ENCODE peak calls at places on chromosomes 7 and 10, in eight cellular contexts. Q, F, I, A, J, X, S and B are unnamed samples.

GRCh38 chr7:50724526-50725520 is 57.9 kb downstream of the GRB10 start:
- DNase-seq in Q (no peak), F (no peak), I (no peak), A (no peak), J (no peak), X (no peak), S (no peak), B (no peak)

GRCh38 chr10:62399211-62399610 is 25.0 kb downstream of the ZNF365 start:
- DNase-seq in Q (no peak), F (no peak), I (no peak), A (no peak), J (no peak), X (no peak), S (no peak), B (no peak)

GRCh38 chr10:102401735-102402511 is 6.4 kb downstream of the NFKB2 start:
- DNase-seq in Q (no peak), F (no peak), I (peak; percentile 73), A (peak; percentile 77), J (no peak), X (no peak), S (no peak), B (no peak)

GRCh38 chr10:132410056-132410778 is 13.2 kb downstream of the PWWP2B start:
- DNase-seq in Q (no peak), F (no peak), I (peak; percentile 80), A (no peak), J (no peak), X (no peak), S (no peak), B (no peak)

GRCh38 chr10:22652988-22653431 is 61.4 kb downstream of the PIP4K2A start:
- DNase-seq in Q (no peak), F (no peak), I (no peak), A (no peak), J (no peak), X (no peak), S (no peak), B (no peak)

GRCh38 chr7:6531492-6532279 is 19.6 kb downstream of the GRID2IP start:
- DNase-seq in Q (no peak), F (no peak), I (no peak), A (no peak), J (no peak), X (no peak), S (no peak), B (no peak)

GRCh38 chr10:43040482-43041256 is 36.2 kb upstream of the RET start:
- DNase-seq in Q (no peak), F (no peak), I (peak; percentile 39), A (no peak), J (no peak), X (no peak), S (no peak), B (no peak)

GRCh38 chr10:23439452-23439919 is 611 bp downstream of the OTUD1 start:
- DNase-seq in Q (no peak), F (no peak), I (peak; percentile 85), A (peak; percentile 17), J (no peak), X (peak; percentile 63), S (peak; percentile 41), B (no peak)

GRCh38 chr7:22549667-22550513 is 49.9 kb upstream of the STEAP1B start:
- DNase-seq in Q (no peak), F (no peak), I (no peak), A (no peak), J (peak; percentile 39), X (peak; percentile 83), S (no peak), B (no peak)

GRCh38 chr7:139777304-139777890 is 401 bp downstream of the HIPK2 start:
- DNase-seq in Q (no peak), F (peak; percentile 27), I (peak; percentile 84), A (peak; percentile 43), J (no peak), X (peak; percentile 79), S (peak; percentile 52), B (no peak)

GRCh38 chr10:13302821-13303555 is 3.1 kb upstream of the PHYH start:
- DNase-seq in Q (no peak), F (no peak), I (no peak), A (no peak), J (no peak), X (no peak), S (no peak), B (no peak)
- H3K4me3 ChIP-seq in Q (peak overlapping the region; percentile 76), F (peak overlapping the region; percentile 44), I (peak overlapping the region; percentile 79), A (peak overlapping the region; percentile 53), J (peak overlapping the region; percentile 32), X (peak overlapping the region; percentile 52), S (peak overlapping the region; percentile 77), B (no peak overlapping the region)

DNA sequence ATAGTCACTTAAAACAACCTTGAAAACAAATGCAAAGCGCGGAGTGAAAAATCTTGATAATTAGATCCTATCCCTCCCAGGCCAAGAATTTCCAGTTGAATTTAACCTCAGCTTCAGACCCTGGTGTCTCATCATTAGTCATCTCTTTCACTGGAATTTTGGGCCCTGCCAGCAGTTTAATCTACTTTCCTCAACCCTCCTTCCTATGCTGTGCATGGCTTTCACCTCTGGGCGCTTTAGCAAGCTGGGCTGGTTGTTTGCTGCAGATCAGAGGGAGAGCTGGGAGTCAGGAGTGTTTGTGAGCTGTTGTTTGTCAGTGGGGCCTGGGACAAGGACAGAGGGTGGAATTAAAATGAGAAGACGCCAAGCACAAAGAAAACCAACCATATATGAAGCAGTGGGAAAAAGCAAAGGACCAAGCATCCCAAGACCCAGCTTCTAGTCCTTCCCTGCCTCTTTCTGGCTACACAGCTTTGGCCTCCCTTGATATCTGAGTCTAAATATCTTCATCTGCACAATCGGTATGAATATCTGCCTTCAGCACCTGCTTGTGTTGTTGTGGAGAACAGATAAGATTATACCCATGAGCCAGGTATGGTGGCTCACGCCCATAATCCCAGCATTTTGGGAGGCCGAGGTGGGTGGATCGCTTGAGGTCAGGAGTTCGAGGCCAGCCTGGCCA is 13.5 kb downstream of the MYOF start:
- DNase-seq in Q (no peak), F (no peak), I (no peak), A (peak; percentile 89), J (peak; percentile 89), X (no peak), S (no peak), B (no peak)
- H3K4me1 ChIP-seq in Q (peaks cover 89% of the 10 kb centered on the region), F (peaks cover 5% of the 10 kb centered on the region), I (peaks cover 5% of the 10 kb centered on the region), A (peaks cover 93% of the 10 kb centered on the region), J (peaks cover 87% of the 10 kb centered on the region), X (peaks cover 2% of the 10 kb centered on the region), S (peaks cover 76% of the 10 kb centered on the region), B (peaks cover 53% of the 10 kb centered on the region)

GRCh38 chr7:113890326-113891030 is 28.3 kb downstream of the PPP1R3A start:
- DNase-seq in Q (no peak), F (no peak), I (no peak), A (no peak), J (no peak), X (no peak), S (no peak), B (no peak)

GRCh38 chr7:113892818-113893217 is 26.0 kb downstream of the PPP1R3A start:
- DNase-seq in Q (no peak), F (no peak), I (no peak), A (no peak), J (no peak), X (no peak), S (no peak), B (no peak)

GRCh38 chr7:113891828-113892227 is 27.0 kb downstream of the PPP1R3A start:
- DNase-seq in Q (no peak), F (no peak), I (no peak), A (no peak), J (no peak), X (no peak), S (no peak), B (no peak)

GRCh38 chr7:113891031-113891350 is 27.8 kb downstream of the PPP1R3A start:
- DNase-seq in Q (no peak), F (no peak), I (no peak), A (no peak), J (no peak), X (no peak), S (no peak), B (no peak)
- H3K27ac ChIP-seq in Q (no peak overlapping the region), F (no peak overlapping the region), I (no peak overlapping the region), A (no peak overlapping the region), J (no peak overlapping the region), X (no peak overlapping the region), S (no peak overlapping the region), B (no peak overlapping the region)

GRCh38 chr7:156466955-156467625 is 173.5 kb upstream of the RNF32 start:
- DNase-seq in Q (no peak), F (no peak), I (no peak), A (no peak), J (no peak), X (no peak), S (no peak), B (peak; percentile 21)
- H3K4me3 ChIP-seq in Q (no peak overlapping the region), F (no peak overlapping the region), I (no peak overlapping the region), A (no peak overlapping the region), J (no peak overlapping the region), X (no peak overlapping the region), S (no peak overlapping the region), B (no peak overlapping the region)

GRCh38 chr7:44100458-44101303 is 3.5 kb upstream of the AEBP1 start:
- DNase-seq in Q (no peak), F (peak; percentile 75), I (peak; percentile 87), A (no peak), J (no peak), X (no peak), S (no peak), B (no peak)

GRCh38 chr7:44102846-44103565 is 1.1 kb upstream of the AEBP1 start:
- DNase-seq in Q (no peak), F (no peak), I (peak; percentile 56), A (no peak), J (no peak), X (no peak), S (no peak), B (no peak)

GRCh38 chr7:44101304-44101965 is 2.7 kb upstream of the AEBP1 start:
- DNase-seq in Q (no peak), F (no peak), I (peak; percentile 55), A (no peak), J (no peak), X (no peak), S (peak; percentile 11), B (no peak)

GRCh38 chr7:44103566-44103940 is 592 bp upstream of the AEBP1 start:
- DNase-seq in Q (no peak), F (no peak), I (peak; percentile 70), A (no peak), J (no peak), X (no peak), S (no peak), B (no peak)

GRCh38 chr7:44101966-44102845 is 1.9 kb upstream of the AEBP1 start:
- DNase-seq in Q (peak; percentile 82), F (no peak), I (peak; percentile 82), A (no peak), J (no peak), X (no peak), S (peak; percentile 14), B (peak; percentile 85)
- H3K4me1 ChIP-seq in Q (peaks cover 66% of the 10 kb centered on the region), F (peaks cover 17% of the 10 kb centered on the region), I (peaks cover 5% of the 10 kb centered on the region), A (peaks cover 12% of the 10 kb centered on the region), J (no peaks in the 10 kb centered on the region), X (no peaks in the 10 kb centered on the region), S (peaks cover 41% of the 10 kb centered on the region), B (peaks cover 67% of the 10 kb centered on the region)

GRCh38 chr7:80881361-80881760 is 37.5 kb downstream of the SEMA3C start:
- DNase-seq in Q (no peak), F (no peak), I (no peak), A (no peak), J (no peak), X (no peak), S (no peak), B (no peak)
- H3K27ac ChIP-seq in Q (no peak overlapping the region), F (no peak overlapping the region), I (no peak overlapping the region), A (peak overlapping the region; percentile 91), J (no peak overlapping the region), X (no peak overlapping the region), S (peak overlapping the region; percentile 36), B (no peak overlapping the region)